ENCODE peak calls at places on chromosomes 3 and 15, in eight cellular contexts. F is fibroblast of the aortic adventitia; S is stimulated activated naive CD8-positive, alpha-beta T cell treated with anti-CD3 and anti-CD28 coated beads, Interleukin-15, amount 100 ng/mL, for 72 hours; I is H9; X is HT1080; B is ovary; Z is germinal center; O is WERI-Rb-1. P is an unnamed sample.

GRCh38 chr3:100265016-100265415 is 4.2 kb downstream of the TBC1D23 start:
- DNase-seq in F (peak), S (no peak), I (no peak), X (no peak), B (no peak), Z (no peak), O (no peak), P (no peak)

GRCh38 chr15:95874625-95875024 is 455.9 kb upstream of the NR2F2 start:
- DNase-seq in F (no peak), S (no peak), I (no peak), X (no peak), B (peak), Z (no peak), O (no peak), P (no peak)

GRCh38 chr15:35986072-35986666 is 440.2 kb upstream of the DPH6 start:
- DNase-seq in F (peak), S (no peak), I (no peak), X (no peak), B (no peak), Z (no peak), O (no peak), P (peak)

GRCh38 chr15:47514251-47514652 is 203.1 kb upstream of the SEMA6D start:
- DNase-seq in F (peak), S (no peak), I (no peak), X (peak), B (no peak), Z (no peak), O (no peak), P (peak)

GRCh38 chr3:121970047-121970446 is 52.0 kb downstream of the ILDR1 start:
- DNase-seq in F (peak), S (no peak), I (no peak), X (no peak), B (no peak), Z (no peak), O (no peak), P (peak)

GRCh38 chr15:88377509-88377908 is 89.7 kb downstream of the MRPL46 start:
- DNase-seq in F (no peak), S (no peak), I (no peak), X (no peak), B (no peak), Z (no peak), O (no peak), P (no peak)

GRCh38 chr3:46660003-46660402 is 33.5 kb downstream of the ALS2CL start:
- DNase-seq in F (no peak), S (no peak), I (peak), X (peak), B (no peak), Z (no peak), O (no peak), P (no peak)

GRCh38 chr3:24688446-24689148 is 193.9 kb upstream of the THRB start:
- DNase-seq in F (no peak), S (no peak), I (no peak), X (peak), B (no peak), Z (no peak), O (no peak), P (no peak)

GRCh38 chr15:73927003-73927475 is 777 bp downstream of the LOXL1 start:
- DNase-seq in F (no peak), S (peak), I (peak), X (no peak), B (peak), Z (peak), O (no peak), P (no peak)

GRCh38 chr3:160129459-160130061 is 95.7 kb upstream of the C3orf80 start:
- DNase-seq in F (peak), S (no peak), I (no peak), X (peak), B (no peak), Z (no peak), O (no peak), P (peak)

GRCh38 chr3:177777699-177778098 is 580.4 kb upstream of the TBL1XR1 start:
- DNase-seq in F (peak), S (peak), I (peak), X (peak), B (no peak), Z (peak), O (peak), P (peak)

GRCh38 chr3:109532257-109533216 is 195.2 kb upstream of the DPPA4 start:
- DNase-seq in F (peak), S (peak), I (peak), X (peak), B (no peak), Z (no peak), O (peak), P (peak)

GRCh38 chr3:56593455-56594158 is 36.6 kb downstream of the CCDC66 start:
- DNase-seq in F (no peak), S (peak), I (no peak), X (no peak), B (no peak), Z (no peak), O (no peak), P (no peak)

GRCh38 chr15:59166156-59166555 is 40.5 kb upstream of the LDHAL6B start:
- DNase-seq in F (peak), S (no peak), I (no peak), X (no peak), B (no peak), Z (no peak), O (no peak), P (peak)

GRCh38 chr3:109187390-109187789 is 50.9 kb downstream of the C3orf85 start:
- DNase-seq in F (no peak), S (no peak), I (peak), X (no peak), B (no peak), Z (no peak), O (no peak), P (no peak)

GRCh38 chr3:13544293-13544831 is 4.6 kb upstream of the FBLN2 start:
- DNase-seq in F (peak), S (peak), I (peak), X (peak), B (no peak), Z (no peak), O (no peak), P (peak)

GRCh38 chr15:93034512-93034911 is 54.5 kb downstream of the RGMA start:
- DNase-seq in F (no peak), S (no peak), I (no peak), X (no peak), B (no peak), Z (no peak), O (no peak), P (no peak)

GRCh38 chr3:186075489-186075888 is 33.4 kb downstream of the ETV5 start:
- DNase-seq in F (no peak), S (no peak), I (no peak), X (no peak), B (no peak), Z (no peak), O (no peak), P (no peak)

GRCh38 chr15:25244731-25245585 is 193.9 kb downstream of the UBE3A start:
- DNase-seq in F (no peak), S (peak), I (peak), X (no peak), B (peak), Z (no peak), O (peak), P (no peak)

GRCh38 chr3:105656607-105657504 is 212.0 kb downstream of the CBLB start:
- DNase-seq in F (peak), S (no peak), I (no peak), X (no peak), B (no peak), Z (no peak), O (no peak), P (no peak)

GRCh38 chr15:100638177-100638730 is 35.9 kb downstream of the ASB7 start:
- DNase-seq in F (no peak), S (no peak), I (no peak), X (no peak), B (no peak), Z (no peak), O (no peak), P (no peak)

GRCh38 chr3:70501596-70501995 is 189.2 kb upstream of the MDFIC2 start:
- DNase-seq in F (no peak), S (no peak), I (no peak), X (no peak), B (no peak), Z (no peak), O (no peak), P (no peak)